ENCODE peak calls at places on chromosomes 3 and 15, in four cellular contexts. One of them, this sample, is unnamed.

GRCh38 chr3:98513136-98513535 is 9.6 kb downstream of the CLDND1 start:
- DNase-seq in left colon: no peak
- DNase-seq in NCI-H1930: no peak
- DNase-seq in Daoy: peak; percentile 59
- DNase-seq in this sample: no peak

GRCh38 chr15:70259030-70259424 is 161.3 kb upstream of the TLE3 start:
- DNase-seq in left colon: peak; percentile 64
- DNase-seq in NCI-H1930: no peak
- DNase-seq in Daoy: peak; percentile 67
- DNase-seq in this sample: peak; percentile 72

GRCh38 chr3:142796823-142797222 is 73.0 kb downstream of the TRPC1 start:
- DNase-seq in left colon: no peak
- DNase-seq in NCI-H1930: no peak
- DNase-seq in Daoy: no peak
- DNase-seq in this sample: no peak

GRCh38 chr15:92989469-92989868 is 89.3 kb downstream of the CHD2 start:
- DNase-seq in left colon: no peak
- DNase-seq in NCI-H1930: no peak
- DNase-seq in Daoy: no peak
- DNase-seq in this sample: no peak

GRCh38 chr3:142394921-142395622 is 52.8 kb downstream of the XRN1 start:
- DNase-seq in left colon: no peak
- DNase-seq in NCI-H1930: no peak
- DNase-seq in Daoy: no peak
- DNase-seq in this sample: no peak

GRCh38 chr3:134311693-134312071 is 61.0 kb upstream of the RYK start:
- DNase-seq in left colon: no peak
- DNase-seq in NCI-H1930: no peak
- DNase-seq in Daoy: no peak
- DNase-seq in this sample: no peak

GRCh38 chr3:142647856-142648255 is 51.7 kb downstream of the PLS1 start:
- DNase-seq in left colon: peak; percentile 70
- DNase-seq in NCI-H1930: no peak
- DNase-seq in Daoy: peak; percentile 73
- DNase-seq in this sample: no peak

GRCh38 chr3:58627580-58627894 is 39.0 kb downstream of the FAM3D start:
- DNase-seq in left colon: no peak
- DNase-seq in NCI-H1930: no peak
- DNase-seq in Daoy: no peak
- DNase-seq in this sample: peak; percentile 30

GRCh38 chr3:40237892-40238571 is 71.5 kb upstream of the EIF1B start:
- DNase-seq in left colon: no peak
- DNase-seq in NCI-H1930: no peak
- DNase-seq in Daoy: no peak
- DNase-seq in this sample: no peak

GRCh38 chr3:67884345-67884744 is 229.9 kb upstream of the SUCLG2 start:
- DNase-seq in left colon: no peak
- DNase-seq in NCI-H1930: no peak
- DNase-seq in Daoy: no peak
- DNase-seq in this sample: no peak

GRCh38 chr3:70916375-70917055 is 604.1 kb upstream of the MDFIC2 start:
- DNase-seq in left colon: no peak
- DNase-seq in NCI-H1930: no peak
- DNase-seq in Daoy: peak; percentile 8
- DNase-seq in this sample: no peak

GRCh38 chr3:156135921-156136655 is 15.7 kb downstream of the KCNAB1 start:
- DNase-seq in left colon: no peak
- DNase-seq in NCI-H1930: no peak
- DNase-seq in Daoy: peak; percentile 14
- DNase-seq in this sample: no peak

GRCh38 chr15:45834622-45835021 is 199.8 kb downstream of the SQOR start:
- DNase-seq in left colon: no peak
- DNase-seq in NCI-H1930: no peak
- DNase-seq in Daoy: no peak
- DNase-seq in this sample: no peak